ENCODE peak calls at places on chromosomes 12 and 14, in nine cellular contexts. Q, C, S, V, W, L, K, I and N are unnamed samples.

GRCh38 chr12:84694111-84694510 is 218.5 kb downstream of the SLC6A15 start:
- DNase-seq in Q (no peak), C (no peak), S (peak), V (no peak), W (no peak), L (no peak), K (no peak), I (no peak), N (no peak)

GRCh38 chr14:24701031-24701430 is 67.0 kb upstream of the GZMB start:
- DNase-seq in Q (no peak), C (no peak), S (no peak), V (no peak), W (no peak), L (no peak), K (no peak), I (no peak), N (no peak)

GRCh38 chr14:68631691-68632590 is 160.9 kb downstream of the ZFP36L1 start:
- DNase-seq in Q (no peak), C (no peak), S (no peak), V (no peak), W (no peak), L (no peak), K (no peak), I (no peak), N (no peak)

GRCh38 chr14:25884657-25885056 is 713.2 kb downstream of the NOVA1 start:
- DNase-seq in Q (no peak), C (no peak), S (no peak), V (no peak), W (no peak), L (no peak), K (no peak), I (no peak), N (no peak)

GRCh38 chr14:49770212-49770817 is 2.4 kb downstream of the KLHDC2 start:
- DNase-seq in Q (peak), C (no peak), S (no peak), V (no peak), W (no peak), L (no peak), K (no peak), I (no peak), N (no peak)

GRCh38 chr12:104573-105081 is 38.1 kb downstream of the IQSEC3 start:
- DNase-seq in Q (peak), C (no peak), S (peak), V (no peak), W (no peak), L (peak), K (no peak), I (no peak), N (no peak)

GRCh38 chr12:104064842-104065441 is 611 bp downstream of the HCFC2 start:
- DNase-seq in Q (peak), C (no peak), S (no peak), V (no peak), W (peak), L (no peak), K (peak), I (no peak), N (peak)

GRCh38 chr12:21562859-21563258 is 36.8 kb downstream of the SPX start:
- DNase-seq in Q (no peak), C (no peak), S (no peak), V (no peak), W (no peak), L (no peak), K (no peak), I (no peak), N (no peak)

GRCh38 chr12:7144414-7145120 is 14.4 kb downstream of the CLSTN3 start:
- DNase-seq in Q (peak), C (no peak), S (peak), V (no peak), W (no peak), L (peak), K (no peak), I (no peak), N (no peak)

GRCh38 chr14:68968051-68968450 is 11.1 kb downstream of the ACTN1 start:
- DNase-seq in Q (no peak), C (no peak), S (no peak), V (no peak), W (no peak), L (peak), K (no peak), I (peak), N (no peak)

GRCh38 chr14:48333221-48333910 is 658.0 kb upstream of the MDGA2 start:
- DNase-seq in Q (no peak), C (no peak), S (no peak), V (no peak), W (no peak), L (no peak), K (no peak), I (no peak), N (no peak)